ENCODE peak calls at places on chromosome 22, in eight cellular contexts. One of them, this sample, is unnamed.

GRCh38 chr22:50625131-50625567 is 2.8 kb downstream of the ARSA start:
- DNase-seq in stimulated activated CD4-positive, alpha-beta T cell treated with anti-CD3 and anti-CD28 coated beads, TNF-alpha, amount 100 ng/mL, for 1 hour: no peak
- DNase-seq in stimulated activated CD8-positive, alpha-beta memory T cell treated with anti-CD3 and anti-CD28 coated beads, Interleukin-4, amount 100 ng/mL, for 48 hours: no peak
- DNase-seq in dorsolateral prefrontal cortex: no peak
- DNase-seq in HEK293T: no peak
- DNase-seq in CD8-positive, alpha-beta memory T cell: no peak
- DNase-seq in T-cell: no peak
- DNase-seq in NCI-H524: no peak
- DNase-seq in this sample: no peak

GRCh38 chr22:50247748-50248147 is 2.9 kb upstream of the TUBGCP6 start:
- DNase-seq in T-cell: peak; percentile 43
- DNase-seq in dorsolateral prefrontal cortex: peak; percentile 69
- DNase-seq in HEK293T: no peak
- DNase-seq in CD8-positive, alpha-beta memory T cell: peak; percentile 58
- DNase-seq in NCI-H524: no peak
- DNase-seq in stimulated activated CD8-positive, alpha-beta memory T cell treated with anti-CD3 and anti-CD28 coated beads, Interleukin-4, amount 100 ng/mL, for 48 hours: no peak
- DNase-seq in stimulated activated CD4-positive, alpha-beta T cell treated with anti-CD3 and anti-CD28 coated beads, TNF-alpha, amount 100 ng/mL, for 1 hour: no peak
- DNase-seq in this sample: peak; percentile 77

GRCh38 chr22:46673205-46673604 is 53.0 kb downstream of the GRAMD4 start:
- DNase-seq in dorsolateral prefrontal cortex: no peak
- DNase-seq in NCI-H524: no peak
- DNase-seq in stimulated activated CD8-positive, alpha-beta memory T cell treated with anti-CD3 and anti-CD28 coated beads, Interleukin-4, amount 100 ng/mL, for 48 hours: peak; percentile 29
- DNase-seq in HEK293T: no peak
- DNase-seq in T-cell: no peak
- DNase-seq in CD8-positive, alpha-beta memory T cell: no peak
- DNase-seq in stimulated activated CD4-positive, alpha-beta T cell treated with anti-CD3 and anti-CD28 coated beads, TNF-alpha, amount 100 ng/mL, for 1 hour: no peak
- DNase-seq in this sample: peak; percentile 34

GRCh38 chr22:40220316-40221054 is 42.8 kb downstream of the TNRC6B start:
- DNase-seq in T-cell: no peak
- DNase-seq in dorsolateral prefrontal cortex: no peak
- DNase-seq in stimulated activated CD8-positive, alpha-beta memory T cell treated with anti-CD3 and anti-CD28 coated beads, Interleukin-4, amount 100 ng/mL, for 48 hours: no peak
- DNase-seq in CD8-positive, alpha-beta memory T cell: no peak
- DNase-seq in stimulated activated CD4-positive, alpha-beta T cell treated with anti-CD3 and anti-CD28 coated beads, TNF-alpha, amount 100 ng/mL, for 1 hour: no peak
- DNase-seq in NCI-H524: no peak
- DNase-seq in HEK293T: no peak
- DNase-seq in this sample: no peak

GRCh38 chr22:21841422-21841821 is 26.0 kb downstream of the MAPK1 start:
- DNase-seq in T-cell: no peak
- DNase-seq in CD8-positive, alpha-beta memory T cell: no peak
- DNase-seq in stimulated activated CD4-positive, alpha-beta T cell treated with anti-CD3 and anti-CD28 coated beads, TNF-alpha, amount 100 ng/mL, for 1 hour: no peak
- DNase-seq in dorsolateral prefrontal cortex: no peak
- DNase-seq in NCI-H524: no peak
- DNase-seq in HEK293T: no peak
- DNase-seq in stimulated activated CD8-positive, alpha-beta memory T cell treated with anti-CD3 and anti-CD28 coated beads, Interleukin-4, amount 100 ng/mL, for 48 hours: no peak
- DNase-seq in this sample: no peak

GRCh38 chr22:29342577-29343312 is 27.2 kb upstream of the RASL10A start:
- DNase-seq in stimulated activated CD8-positive, alpha-beta memory T cell treated with anti-CD3 and anti-CD28 coated beads, Interleukin-4, amount 100 ng/mL, for 48 hours: no peak
- DNase-seq in stimulated activated CD4-positive, alpha-beta T cell treated with anti-CD3 and anti-CD28 coated beads, TNF-alpha, amount 100 ng/mL, for 1 hour: no peak
- DNase-seq in HEK293T: no peak
- DNase-seq in NCI-H524: peak; percentile 87
- DNase-seq in T-cell: no peak
- DNase-seq in CD8-positive, alpha-beta memory T cell: no peak
- DNase-seq in dorsolateral prefrontal cortex: no peak
- DNase-seq in this sample: no peak

GRCh38 chr22:31692186-31692886 is 30.3 kb upstream of the PISD start:
- DNase-seq in stimulated activated CD8-positive, alpha-beta memory T cell treated with anti-CD3 and anti-CD28 coated beads, Interleukin-4, amount 100 ng/mL, for 48 hours: no peak
- DNase-seq in T-cell: no peak
- DNase-seq in CD8-positive, alpha-beta memory T cell: no peak
- DNase-seq in NCI-H524: no peak
- DNase-seq in stimulated activated CD4-positive, alpha-beta T cell treated with anti-CD3 and anti-CD28 coated beads, TNF-alpha, amount 100 ng/mL, for 1 hour: no peak
- DNase-seq in HEK293T: no peak
- DNase-seq in dorsolateral prefrontal cortex: no peak
- DNase-seq in this sample: no peak

GRCh38 chr22:43483669-43484068 is 71.9 kb downstream of the MPPED1 start:
- DNase-seq in NCI-H524: no peak
- DNase-seq in stimulated activated CD4-positive, alpha-beta T cell treated with anti-CD3 and anti-CD28 coated beads, TNF-alpha, amount 100 ng/mL, for 1 hour: no peak
- DNase-seq in T-cell: no peak
- DNase-seq in stimulated activated CD8-positive, alpha-beta memory T cell treated with anti-CD3 and anti-CD28 coated beads, Interleukin-4, amount 100 ng/mL, for 48 hours: no peak
- DNase-seq in CD8-positive, alpha-beta memory T cell: no peak
- DNase-seq in dorsolateral prefrontal cortex: no peak
- DNase-seq in HEK293T: no peak
- DNase-seq in this sample: no peak

GRCh38 chr22:49203863-49204598 is 623.6 kb downstream of the BRD1 start:
- DNase-seq in stimulated activated CD8-positive, alpha-beta memory T cell treated with anti-CD3 and anti-CD28 coated beads, Interleukin-4, amount 100 ng/mL, for 48 hours: no peak
- DNase-seq in T-cell: no peak
- DNase-seq in HEK293T: no peak
- DNase-seq in stimulated activated CD4-positive, alpha-beta T cell treated with anti-CD3 and anti-CD28 coated beads, TNF-alpha, amount 100 ng/mL, for 1 hour: no peak
- DNase-seq in CD8-positive, alpha-beta memory T cell: no peak
- DNase-seq in NCI-H524: no peak
- DNase-seq in dorsolateral prefrontal cortex: peak; percentile 13
- DNase-seq in this sample: no peak

GRCh38 chr22:36886016-36886415 is 25.2 kb downstream of the NCF4 start:
- DNase-seq in stimulated activated CD4-positive, alpha-beta T cell treated with anti-CD3 and anti-CD28 coated beads, TNF-alpha, amount 100 ng/mL, for 1 hour: no peak
- DNase-seq in T-cell: no peak
- DNase-seq in stimulated activated CD8-positive, alpha-beta memory T cell treated with anti-CD3 and anti-CD28 coated beads, Interleukin-4, amount 100 ng/mL, for 48 hours: no peak
- DNase-seq in CD8-positive, alpha-beta memory T cell: no peak
- DNase-seq in HEK293T: no peak
- DNase-seq in dorsolateral prefrontal cortex: no peak
- DNase-seq in NCI-H524: no peak
- DNase-seq in this sample: no peak

GRCh38 chr22:22196833-22197477 is 47.6 kb upstream of the VPREB1 start:
- DNase-seq in dorsolateral prefrontal cortex: no peak
- DNase-seq in CD8-positive, alpha-beta memory T cell: no peak
- DNase-seq in T-cell: no peak
- DNase-seq in stimulated activated CD4-positive, alpha-beta T cell treated with anti-CD3 and anti-CD28 coated beads, TNF-alpha, amount 100 ng/mL, for 1 hour: no peak
- DNase-seq in NCI-H524: no peak
- DNase-seq in HEK293T: no peak
- DNase-seq in stimulated activated CD8-positive, alpha-beta memory T cell treated with anti-CD3 and anti-CD28 coated beads, Interleukin-4, amount 100 ng/mL, for 48 hours: no peak
- DNase-seq in this sample: no peak

GRCh38 chr22:16601437-16602223 is 9.0 kb upstream of the CCT8L2 start:
- DNase-seq in dorsolateral prefrontal cortex: no peak
- DNase-seq in stimulated activated CD4-positive, alpha-beta T cell treated with anti-CD3 and anti-CD28 coated beads, TNF-alpha, amount 100 ng/mL, for 1 hour: no peak
- DNase-seq in stimulated activated CD8-positive, alpha-beta memory T cell treated with anti-CD3 and anti-CD28 coated beads, Interleukin-4, amount 100 ng/mL, for 48 hours: no peak
- DNase-seq in HEK293T: no peak
- DNase-seq in T-cell: no peak
- DNase-seq in NCI-H524: no peak
- DNase-seq in CD8-positive, alpha-beta memory T cell: no peak
- DNase-seq in this sample: no peak

GRCh38 chr22:49327411-49327810 is 500.3 kb downstream of the BRD1 start:
- DNase-seq in dorsolateral prefrontal cortex: peak; percentile 8
- DNase-seq in stimulated activated CD4-positive, alpha-beta T cell treated with anti-CD3 and anti-CD28 coated beads, TNF-alpha, amount 100 ng/mL, for 1 hour: no peak
- DNase-seq in T-cell: no peak
- DNase-seq in NCI-H524: no peak
- DNase-seq in stimulated activated CD8-positive, alpha-beta memory T cell treated with anti-CD3 and anti-CD28 coated beads, Interleukin-4, amount 100 ng/mL, for 48 hours: peak; percentile 3
- DNase-seq in CD8-positive, alpha-beta memory T cell: no peak
- DNase-seq in HEK293T: no peak
- DNase-seq in this sample: no peak

GRCh38 chr22:21455334-21456089 is 11.7 kb upstream of the TMEM191C start:
- DNase-seq in HEK293T: no peak
- DNase-seq in dorsolateral prefrontal cortex: no peak
- DNase-seq in CD8-positive, alpha-beta memory T cell: no peak
- DNase-seq in stimulated activated CD8-positive, alpha-beta memory T cell treated with anti-CD3 and anti-CD28 coated beads, Interleukin-4, amount 100 ng/mL, for 48 hours: peak; percentile 16
- DNase-seq in NCI-H524: no peak
- DNase-seq in stimulated activated CD4-positive, alpha-beta T cell treated with anti-CD3 and anti-CD28 coated beads, TNF-alpha, amount 100 ng/mL, for 1 hour: no peak
- DNase-seq in T-cell: no peak
- DNase-seq in this sample: no peak

GRCh38 chr22:22787805-22788459 is 99.7 kb upstream of the IGLL5 start:
- DNase-seq in NCI-H524: peak; percentile 59
- DNase-seq in CD8-positive, alpha-beta memory T cell: peak; percentile 46
- DNase-seq in stimulated activated CD8-positive, alpha-beta memory T cell treated with anti-CD3 and anti-CD28 coated beads, Interleukin-4, amount 100 ng/mL, for 48 hours: peak; percentile 85
- DNase-seq in HEK293T: peak; percentile 85
- DNase-seq in T-cell: peak; percentile 59
- DNase-seq in dorsolateral prefrontal cortex: no peak
- DNase-seq in stimulated activated CD4-positive, alpha-beta T cell treated with anti-CD3 and anti-CD28 coated beads, TNF-alpha, amount 100 ng/mL, for 1 hour: peak; percentile 44
- DNase-seq in this sample: peak; percentile 77

GRCh38 chr22:31160328-31160978 is 471 bp downstream of the RNF185 start:
- DNase-seq in stimulated activated CD4-positive, alpha-beta T cell treated with anti-CD3 and anti-CD28 coated beads, TNF-alpha, amount 100 ng/mL, for 1 hour: no peak
- DNase-seq in CD8-positive, alpha-beta memory T cell: peak; percentile 13
- DNase-seq in stimulated activated CD8-positive, alpha-beta memory T cell treated with anti-CD3 and anti-CD28 coated beads, Interleukin-4, amount 100 ng/mL, for 48 hours: peak; percentile 42
- DNase-seq in dorsolateral prefrontal cortex: no peak
- DNase-seq in NCI-H524: no peak
- DNase-seq in HEK293T: peak; percentile 58
- DNase-seq in T-cell: no peak
- DNase-seq in this sample: peak; percentile 29

GRCh38 chr22:30460147-30460546 is 11.7 kb downstream of the SEC14L3 start:
- DNase-seq in CD8-positive, alpha-beta memory T cell: no peak
- DNase-seq in T-cell: no peak
- DNase-seq in stimulated activated CD8-positive, alpha-beta memory T cell treated with anti-CD3 and anti-CD28 coated beads, Interleukin-4, amount 100 ng/mL, for 48 hours: no peak
- DNase-seq in stimulated activated CD4-positive, alpha-beta T cell treated with anti-CD3 and anti-CD28 coated beads, TNF-alpha, amount 100 ng/mL, for 1 hour: no peak
- DNase-seq in dorsolateral prefrontal cortex: no peak
- DNase-seq in NCI-H524: no peak
- DNase-seq in HEK293T: no peak
- DNase-seq in this sample: no peak

GRCh38 chr22:24200616-24201212 is 19.4 kb downstream of the SUSD2 start:
- DNase-seq in T-cell: no peak
- DNase-seq in CD8-positive, alpha-beta memory T cell: no peak
- DNase-seq in HEK293T: no peak
- DNase-seq in dorsolateral prefrontal cortex: no peak
- DNase-seq in NCI-H524: no peak
- DNase-seq in stimulated activated CD4-positive, alpha-beta T cell treated with anti-CD3 and anti-CD28 coated beads, TNF-alpha, amount 100 ng/mL, for 1 hour: no peak
- DNase-seq in stimulated activated CD8-positive, alpha-beta memory T cell treated with anti-CD3 and anti-CD28 coated beads, Interleukin-4, amount 100 ng/mL, for 48 hours: no peak
- DNase-seq in this sample: no peak

GRCh38 chr22:17379939-17380710 is 10.9 kb downstream of the CECR2 start:
- DNase-seq in NCI-H524: no peak
- DNase-seq in dorsolateral prefrontal cortex: no peak
- DNase-seq in stimulated activated CD8-positive, alpha-beta memory T cell treated with anti-CD3 and anti-CD28 coated beads, Interleukin-4, amount 100 ng/mL, for 48 hours: no peak
- DNase-seq in HEK293T: no peak
- DNase-seq in CD8-positive, alpha-beta memory T cell: no peak
- DNase-seq in T-cell: no peak
- DNase-seq in stimulated activated CD4-positive, alpha-beta T cell treated with anti-CD3 and anti-CD28 coated beads, TNF-alpha, amount 100 ng/mL, for 1 hour: no peak
- DNase-seq in this sample: no peak

GRCh38 chr22:49983148-49984042 is 22.8 kb downstream of the PIM3 start:
- DNase-seq in CD8-positive, alpha-beta memory T cell: no peak
- DNase-seq in NCI-H524: peak; percentile 47
- DNase-seq in stimulated activated CD8-positive, alpha-beta memory T cell treated with anti-CD3 and anti-CD28 coated beads, Interleukin-4, amount 100 ng/mL, for 48 hours: peak; percentile 58
- DNase-seq in dorsolateral prefrontal cortex: peak; percentile 26
- DNase-seq in HEK293T: no peak
- DNase-seq in T-cell: no peak
- DNase-seq in stimulated activated CD4-positive, alpha-beta T cell treated with anti-CD3 and anti-CD28 coated beads, TNF-alpha, amount 100 ng/mL, for 1 hour: no peak
- DNase-seq in this sample: peak; percentile 48

GRCh38 chr22:25172153-25172552 is 27.5 kb upstream of the CRYBB3 start:
- DNase-seq in stimulated activated CD8-positive, alpha-beta memory T cell treated with anti-CD3 and anti-CD28 coated beads, Interleukin-4, amount 100 ng/mL, for 48 hours: peak; percentile 51
- DNase-seq in dorsolateral prefrontal cortex: no peak
- DNase-seq in CD8-positive, alpha-beta memory T cell: no peak
- DNase-seq in T-cell: peak; percentile 5
- DNase-seq in HEK293T: no peak
- DNase-seq in stimulated activated CD4-positive, alpha-beta T cell treated with anti-CD3 and anti-CD28 coated beads, TNF-alpha, amount 100 ng/mL, for 1 hour: no peak
- DNase-seq in NCI-H524: peak; percentile 28
- DNase-seq in this sample: peak; percentile 58

GRCh38 chr22:40377931-40378330 is 7.5 kb downstream of the SGSM3 start:
- DNase-seq in stimulated activated CD4-positive, alpha-beta T cell treated with anti-CD3 and anti-CD28 coated beads, TNF-alpha, amount 100 ng/mL, for 1 hour: no peak
- DNase-seq in stimulated activated CD8-positive, alpha-beta memory T cell treated with anti-CD3 and anti-CD28 coated beads, Interleukin-4, amount 100 ng/mL, for 48 hours: no peak
- DNase-seq in HEK293T: no peak
- DNase-seq in T-cell: no peak
- DNase-seq in CD8-positive, alpha-beta memory T cell: no peak
- DNase-seq in NCI-H524: no peak
- DNase-seq in dorsolateral prefrontal cortex: no peak
- DNase-seq in this sample: no peak

GRCh38 chr22:17090550-17090949 is 5.8 kb downstream of the IL17RA start:
- DNase-seq in NCI-H524: no peak
- DNase-seq in CD8-positive, alpha-beta memory T cell: no peak
- DNase-seq in HEK293T: no peak
- DNase-seq in stimulated activated CD4-positive, alpha-beta T cell treated with anti-CD3 and anti-CD28 coated beads, TNF-alpha, amount 100 ng/mL, for 1 hour: no peak
- DNase-seq in stimulated activated CD8-positive, alpha-beta memory T cell treated with anti-CD3 and anti-CD28 coated beads, Interleukin-4, amount 100 ng/mL, for 48 hours: no peak
- DNase-seq in T-cell: no peak
- DNase-seq in dorsolateral prefrontal cortex: no peak
- DNase-seq in this sample: no peak

GRCh38 chr22:24894998-24895397 is 51.5 kb downstream of the LHFPL7 start:
- DNase-seq in CD8-positive, alpha-beta memory T cell: no peak
- DNase-seq in stimulated activated CD8-positive, alpha-beta memory T cell treated with anti-CD3 and anti-CD28 coated beads, Interleukin-4, amount 100 ng/mL, for 48 hours: no peak
- DNase-seq in stimulated activated CD4-positive, alpha-beta T cell treated with anti-CD3 and anti-CD28 coated beads, TNF-alpha, amount 100 ng/mL, for 1 hour: no peak
- DNase-seq in HEK293T: no peak
- DNase-seq in T-cell: no peak
- DNase-seq in NCI-H524: no peak
- DNase-seq in dorsolateral prefrontal cortex: no peak
- DNase-seq in this sample: no peak

GRCh38 chr22:45608763-45609180 is 62.9 kb upstream of the ATXN10 start:
- DNase-seq in T-cell: no peak
- DNase-seq in dorsolateral prefrontal cortex: no peak
- DNase-seq in stimulated activated CD4-positive, alpha-beta T cell treated with anti-CD3 and anti-CD28 coated beads, TNF-alpha, amount 100 ng/mL, for 1 hour: peak; percentile 0
- DNase-seq in stimulated activated CD8-positive, alpha-beta memory T cell treated with anti-CD3 and anti-CD28 coated beads, Interleukin-4, amount 100 ng/mL, for 48 hours: peak; percentile 38
- DNase-seq in HEK293T: no peak
- DNase-seq in NCI-H524: no peak
- DNase-seq in CD8-positive, alpha-beta memory T cell: no peak
- DNase-seq in this sample: peak; percentile 44

GRCh38 chr22:42673898-42674390 is 24.8 kb upstream of the CYB5R3 start:
- DNase-seq in dorsolateral prefrontal cortex: no peak
- DNase-seq in CD8-positive, alpha-beta memory T cell: no peak
- DNase-seq in stimulated activated CD4-positive, alpha-beta T cell treated with anti-CD3 and anti-CD28 coated beads, TNF-alpha, amount 100 ng/mL, for 1 hour: no peak
- DNase-seq in T-cell: no peak
- DNase-seq in NCI-H524: no peak
- DNase-seq in stimulated activated CD8-positive, alpha-beta memory T cell treated with anti-CD3 and anti-CD28 coated beads, Interleukin-4, amount 100 ng/mL, for 48 hours: no peak
- DNase-seq in HEK293T: no peak
- DNase-seq in this sample: no peak

GRCh38 chr22:24681236-24681635 is 78.2 kb downstream of the GGT1 start:
- DNase-seq in T-cell: no peak
- DNase-seq in HEK293T: no peak
- DNase-seq in NCI-H524: no peak
- DNase-seq in dorsolateral prefrontal cortex: no peak
- DNase-seq in stimulated activated CD8-positive, alpha-beta memory T cell treated with anti-CD3 and anti-CD28 coated beads, Interleukin-4, amount 100 ng/mL, for 48 hours: no peak
- DNase-seq in CD8-positive, alpha-beta memory T cell: no peak
- DNase-seq in stimulated activated CD4-positive, alpha-beta T cell treated with anti-CD3 and anti-CD28 coated beads, TNF-alpha, amount 100 ng/mL, for 1 hour: no peak
- DNase-seq in this sample: no peak

GRCh38 chr22:36741968-36742367 is 34.0 kb downstream of the IFT27 start:
- DNase-seq in HEK293T: no peak
- DNase-seq in T-cell: no peak
- DNase-seq in stimulated activated CD8-positive, alpha-beta memory T cell treated with anti-CD3 and anti-CD28 coated beads, Interleukin-4, amount 100 ng/mL, for 48 hours: no peak
- DNase-seq in NCI-H524: no peak
- DNase-seq in dorsolateral prefrontal cortex: no peak
- DNase-seq in CD8-positive, alpha-beta memory T cell: no peak
- DNase-seq in stimulated activated CD4-positive, alpha-beta T cell treated with anti-CD3 and anti-CD28 coated beads, TNF-alpha, amount 100 ng/mL, for 1 hour: no peak
- DNase-seq in this sample: no peak

GRCh38 chr22:42074153-42074750 is at the start of gene PHETA2:
- DNase-seq in stimulated activated CD4-positive, alpha-beta T cell treated with anti-CD3 and anti-CD28 coated beads, TNF-alpha, amount 100 ng/mL, for 1 hour: no peak
- DNase-seq in dorsolateral prefrontal cortex: no peak
- DNase-seq in NCI-H524: no peak
- DNase-seq in stimulated activated CD8-positive, alpha-beta memory T cell treated with anti-CD3 and anti-CD28 coated beads, Interleukin-4, amount 100 ng/mL, for 48 hours: peak; percentile 69
- DNase-seq in HEK293T: no peak
- DNase-seq in CD8-positive, alpha-beta memory T cell: peak; percentile 41
- DNase-seq in T-cell: peak; percentile 42
- DNase-seq in this sample: peak; percentile 70

GRCh38 chr22:19143967-19144400 is 467 bp downstream of the ESS2 start:
- DNase-seq in HEK293T: no peak
- DNase-seq in stimulated activated CD8-positive, alpha-beta memory T cell treated with anti-CD3 and anti-CD28 coated beads, Interleukin-4, amount 100 ng/mL, for 48 hours: peak; percentile 56
- DNase-seq in NCI-H524: no peak
- DNase-seq in CD8-positive, alpha-beta memory T cell: peak; percentile 14
- DNase-seq in dorsolateral prefrontal cortex: no peak
- DNase-seq in stimulated activated CD4-positive, alpha-beta T cell treated with anti-CD3 and anti-CD28 coated beads, TNF-alpha, amount 100 ng/mL, for 1 hour: no peak
- DNase-seq in T-cell: peak; percentile 24
- DNase-seq in this sample: peak; percentile 64

GRCh38 chr22:22816171-22816514 is 71.5 kb upstream of the IGLL5 start:
- DNase-seq in T-cell: no peak
- DNase-seq in CD8-positive, alpha-beta memory T cell: no peak
- DNase-seq in stimulated activated CD4-positive, alpha-beta T cell treated with anti-CD3 and anti-CD28 coated beads, TNF-alpha, amount 100 ng/mL, for 1 hour: no peak
- DNase-seq in NCI-H524: no peak
- DNase-seq in dorsolateral prefrontal cortex: no peak
- DNase-seq in stimulated activated CD8-positive, alpha-beta memory T cell treated with anti-CD3 and anti-CD28 coated beads, Interleukin-4, amount 100 ng/mL, for 48 hours: no peak
- DNase-seq in HEK293T: no peak
- DNase-seq in this sample: no peak

GRCh38 chr22:41177626-41178424 is 27.3 kb upstream of the L3MBTL2 start:
- DNase-seq in HEK293T: no peak
- DNase-seq in NCI-H524: no peak
- DNase-seq in stimulated activated CD8-positive, alpha-beta memory T cell treated with anti-CD3 and anti-CD28 coated beads, Interleukin-4, amount 100 ng/mL, for 48 hours: no peak
- DNase-seq in CD8-positive, alpha-beta memory T cell: no peak
- DNase-seq in T-cell: no peak
- DNase-seq in stimulated activated CD4-positive, alpha-beta T cell treated with anti-CD3 and anti-CD28 coated beads, TNF-alpha, amount 100 ng/mL, for 1 hour: no peak
- DNase-seq in dorsolateral prefrontal cortex: no peak
- DNase-seq in this sample: no peak

GRCh38 chr22:18985761-18986160 is 49.7 kb upstream of the PRODH start:
- DNase-seq in dorsolateral prefrontal cortex: no peak
- DNase-seq in CD8-positive, alpha-beta memory T cell: no peak
- DNase-seq in HEK293T: no peak
- DNase-seq in T-cell: no peak
- DNase-seq in stimulated activated CD8-positive, alpha-beta memory T cell treated with anti-CD3 and anti-CD28 coated beads, Interleukin-4, amount 100 ng/mL, for 48 hours: no peak
- DNase-seq in stimulated activated CD4-positive, alpha-beta T cell treated with anti-CD3 and anti-CD28 coated beads, TNF-alpha, amount 100 ng/mL, for 1 hour: no peak
- DNase-seq in NCI-H524: no peak
- DNase-seq in this sample: no peak

GRCh38 chr22:37518509-37519267 is 527 bp downstream of the CARD10 start:
- DNase-seq in dorsolateral prefrontal cortex: no peak
- DNase-seq in stimulated activated CD8-positive, alpha-beta memory T cell treated with anti-CD3 and anti-CD28 coated beads, Interleukin-4, amount 100 ng/mL, for 48 hours: no peak
- DNase-seq in stimulated activated CD4-positive, alpha-beta T cell treated with anti-CD3 and anti-CD28 coated beads, TNF-alpha, amount 100 ng/mL, for 1 hour: no peak
- DNase-seq in HEK293T: peak; percentile 54
- DNase-seq in T-cell: no peak
- DNase-seq in NCI-H524: no peak
- DNase-seq in CD8-positive, alpha-beta memory T cell: no peak
- DNase-seq in this sample: no peak

This sample was measured in activated CD4-positive, alpha-beta memory T cell treated with anti-CD3 and anti-CD28 coated beads for 36 hours.